ENCODE peak calls at places on chromosomes 3 and 15, in five cellular contexts. U, T, J, E and P are unnamed samples.

GRCh38 chr3:157151151-157151550 is 8.8 kb downstream of the CCNL1 start:
- DNase-seq in U (no peak), T (no peak), J (no peak), E (no peak), P (no peak)

GRCh38 chr15:82832601-82833209 is 23.3 kb downstream of the WHAMM start:
- DNase-seq in U (no peak), T (peak), J (no peak), E (no peak), P (peak)

GRCh38 chr3:43871627-43872245 is 181.0 kb downstream of the ABHD5 start:
- DNase-seq in U (no peak), T (no peak), J (no peak), E (peak), P (no peak)

GRCh38 chr3:14124223-14124614 is 451 bp downstream of the CHCHD4 start:
- DNase-seq in U (peak), T (peak), J (peak), E (no peak), P (peak)

GRCh38 chr3:99509224-99509623 is 129.2 kb upstream of the COL8A1 start:
- DNase-seq in U (no peak), T (no peak), J (no peak), E (no peak), P (no peak)

GRCh38 chr15:75452968-75453702 is 1.6 kb upstream of the SIN3A start:
- DNase-seq in U (no peak), T (peak), J (peak), E (peak), P (peak)

GRCh38 chr3:190225186-190225692 is 97.0 kb downstream of the CLDN1 start:
- DNase-seq in U (no peak), T (no peak), J (peak), E (no peak), P (no peak)

GRCh38 chr3:69200384-69201068 is 78.1 kb upstream of the LMOD3 start:
- DNase-seq in U (peak), T (no peak), J (peak), E (no peak), P (peak)

GRCh38 chr3:15399970-15400369 is 27.4 kb downstream of the METTL6 start:
- DNase-seq in U (no peak), T (no peak), J (no peak), E (no peak), P (no peak)

GRCh38 chr3:154886437-154886836 is 193.7 kb upstream of the MME start:
- DNase-seq in U (no peak), T (no peak), J (no peak), E (no peak), P (no peak)

GRCh38 chr15:85754993-85755392 is 39.7 kb downstream of the KLHL25 start:
- DNase-seq in U (no peak), T (no peak), J (no peak), E (no peak), P (no peak)

GRCh38 chr3:131892331-131892730 is 142.5 kb downstream of the CPNE4 start:
- DNase-seq in U (no peak), T (no peak), J (no peak), E (no peak), P (no peak)

GRCh38 chr3:133944181-133944580 is 48.5 kb upstream of the RAB6B start:
- DNase-seq in U (no peak), T (no peak), J (no peak), E (no peak), P (peak)

GRCh38 chr3:168878655-168879054 is 782.9 kb upstream of the GOLIM4 start:
- DNase-seq in U (no peak), T (no peak), J (no peak), E (no peak), P (no peak)

GRCh38 chr3:184557348-184557950 is 4.1 kb upstream of the EPHB3 start:
- DNase-seq in U (no peak), T (no peak), J (no peak), E (no peak), P (no peak)

GRCh38 chr3:45137656-45138181 is 8.5 kb downstream of the CDCP1 start:
- DNase-seq in U (peak), T (no peak), J (no peak), E (no peak), P (no peak)

GRCh38 chr15:80530737-80531365 is 126.7 kb downstream of the ARNT2 start:
- DNase-seq in U (no peak), T (no peak), J (no peak), E (no peak), P (no peak)

GRCh38 chr3:52181543-52181942 is 16.4 kb upstream of the ALAS1 start:
- DNase-seq in U (no peak), T (no peak), J (no peak), E (no peak), P (no peak)

GRCh38 chr3:180911876-180912303 is 580 bp upstream of the FXR1 start:
- DNase-seq in U (no peak), T (no peak), J (no peak), E (no peak), P (no peak)

GRCh38 chr15:43215961-43216360 is 4.9 kb downstream of the EPB42 start:
- DNase-seq in U (no peak), T (no peak), J (no peak), E (no peak), P (no peak)

GRCh38 chr3:58047806-58048205 is 39.6 kb downstream of the FLNB start:
- DNase-seq in U (no peak), T (no peak), J (no peak), E (no peak), P (no peak)

GRCh38 chr15:74727727-74728126 is 2.4 kb upstream of the CYP1A1 start:
- DNase-seq in U (no peak), T (no peak), J (no peak), E (no peak), P (no peak)

GRCh38 chr3:164791263-164791662 is 287.0 kb downstream of the SI start:
- DNase-seq in U (no peak), T (no peak), J (no peak), E (no peak), P (no peak)

GRCh38 chr3:65914740-65915366 is 123.9 kb downstream of the MAGI1 start:
- DNase-seq in U (no peak), T (no peak), J (no peak), E (no peak), P (no peak)

GRCh38 chr3:46749129-46749528 is 31.5 kb upstream of the PRSS50 start:
- DNase-seq in U (no peak), T (no peak), J (no peak), E (no peak), P (no peak)

GRCh38 chr3:49158108-49158709 is 7.9 kb downstream of the CCDC71 start:
- DNase-seq in U (peak), T (peak), J (peak), E (peak), P (peak)

GRCh38 chr3:168047190-168047795 is 48.4 kb downstream of the GOLIM4 start:
- DNase-seq in U (peak), T (peak), J (peak), E (no peak), P (peak)

GRCh38 chr3:133295199-133295901 is 104.5 kb upstream of the BFSP2 start:
- DNase-seq in U (no peak), T (peak), J (no peak), E (no peak), P (no peak)

GRCh38 chr15:73371812-73372211 is 3.1 kb upstream of the HCN4 start:
- DNase-seq in U (no peak), T (no peak), J (no peak), E (no peak), P (no peak)

GRCh38 chr3:11476814-11477213 is 166.9 kb downstream of the VGLL4 start:
- DNase-seq in U (no peak), T (no peak), J (no peak), E (no peak), P (no peak)

GRCh38 chr3:183844606-183845005 is 19.2 kb upstream of the MAP6D1 start:
- DNase-seq in U (no peak), T (no peak), J (peak), E (no peak), P (no peak)

GRCh38 chr3:127105996-127106855 is 86.7 kb upstream of the PRR23E start:
- DNase-seq in U (no peak), T (no peak), J (no peak), E (no peak), P (no peak)
- TF ChIP-seq HDAC2 in U (no peak), T (no peak), J (no peak), E (no peak), P (no peak)

GRCh38 chr3:144444546-144444945 is 472.9 kb downstream of the DIPK2A start:
- DNase-seq in U (no peak), T (no peak), J (no peak), E (no peak), P (no peak)

DNA sequence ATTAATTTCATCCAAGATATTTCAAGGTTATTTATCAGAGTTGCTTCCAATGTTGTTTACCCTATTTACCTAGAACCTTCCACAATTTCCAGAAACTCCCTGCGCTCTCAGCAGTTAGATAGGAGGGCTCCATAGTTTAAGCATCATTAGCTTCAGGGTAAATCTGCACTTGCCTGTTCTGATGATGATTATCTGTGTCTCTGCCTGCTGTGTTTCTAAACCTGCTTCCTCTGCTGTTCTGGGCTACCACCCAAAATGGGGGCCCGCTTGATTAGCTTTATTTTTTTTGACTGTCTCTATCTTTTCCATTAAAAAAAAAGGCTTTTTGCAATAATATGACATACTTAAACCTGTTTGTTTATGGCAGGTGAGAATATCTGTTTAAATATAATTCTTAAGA is 472.4 kb downstream of the DIPK2A start:
- DNase-seq in U (no peak), T (no peak), J (no peak), E (no peak), P (no peak)
- TF ChIP-seq HDAC2 in U (no peak), T (no peak), J (no peak), E (no peak), P (no peak)

GRCh38 chr15:64985382-64986033 is 4.2 kb downstream of the SPG21 start:
- DNase-seq in U (no peak), T (no peak), J (peak), E (peak), P (no peak)
- TF ChIP-seq HDAC2 in U (no peak), T (no peak), J (peak), E (no peak), P (no peak)

GRCh38 chr3:4589475-4590111 is 96.4 kb downstream of the ITPR1 start:
- DNase-seq in U (no peak), T (no peak), J (no peak), E (no peak), P (no peak)

GRCh38 chr3:4586381-4586780 is 93.2 kb downstream of the ITPR1 start:
- DNase-seq in U (no peak), T (no peak), J (no peak), E (no peak), P (no peak)

GRCh38 chr3:4587061-4587837 is 94.1 kb downstream of the ITPR1 start:
- DNase-seq in U (no peak), T (no peak), J (no peak), E (no peak), P (no peak)

GRCh38 chr3:4588410-4588809 is 95.3 kb downstream of the ITPR1 start:
- DNase-seq in U (no peak), T (no peak), J (no peak), E (no peak), P (no peak)

DNA sequence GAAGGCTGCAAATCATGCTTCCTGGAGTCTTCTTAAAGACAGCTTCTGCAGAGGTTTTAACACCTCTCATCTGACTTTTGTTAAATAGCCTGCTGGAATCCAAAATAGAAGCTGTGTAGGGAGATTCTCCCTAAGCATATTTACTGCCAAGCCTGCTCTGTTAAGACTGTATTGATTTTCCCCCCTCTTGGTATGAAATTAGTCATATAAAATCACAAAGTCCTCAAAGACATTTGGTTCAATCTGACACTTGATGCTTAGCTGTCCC is 94.6 kb downstream of the ITPR1 start:
- DNase-seq in U (no peak), T (no peak), J (no peak), E (no peak), P (no peak)
- TF ChIP-seq HDAC2 in U (no peak), T (no peak), J (no peak), E (no peak), P (no peak)

GRCh38 chr3:18641916-18642315 is 216.8 kb upstream of the SATB1 start:
- DNase-seq in U (no peak), T (no peak), J (no peak), E (no peak), P (no peak)

GRCh38 chr3:18648163-18648562 is 223.0 kb upstream of the SATB1 start:
- DNase-seq in U (no peak), T (no peak), J (no peak), E (no peak), P (no peak)

GRCh38 chr3:18648868-18649450 is 223.8 kb upstream of the SATB1 start:
- DNase-seq in U (no peak), T (no peak), J (no peak), E (no peak), P (no peak)

GRCh38 chr3:18643290-18643689 is 218.2 kb upstream of the SATB1 start:
- DNase-seq in U (no peak), T (no peak), J (no peak), E (no peak), P (no peak)

GRCh38 chr3:18645603-18646002 is 220.5 kb upstream of the SATB1 start:
- DNase-seq in U (no peak), T (no peak), J (no peak), E (no peak), P (no peak)
- TF ChIP-seq HDAC2 in U (no peak), T (no peak), J (no peak), E (no peak), P (no peak)

GRCh38 chr3:50241163-50241562 is 5.2 kb downstream of the GNAI2 start:
- DNase-seq in U (no peak), T (no peak), J (no peak), E (peak), P (no peak)
- TF ChIP-seq HDAC2 in U (no peak), T (no peak), J (no peak), E (no peak), P (no peak)

GRCh38 chr15:89461386-89461785 is 35.0 kb downstream of the RHCG start:
- DNase-seq in U (no peak), T (no peak), J (no peak), E (no peak), P (no peak)
- TF ChIP-seq HDAC2 in U (no peak), T (no peak), J (no peak), E (no peak), P (no peak)